ENCODE peak calls at places on chromosomes 1 and 21, in four cellular contexts. P is dorsolateral prefrontal cortex, T is IMR-90, K is foreskin fibroblast. C is an unnamed sample.

GRCh38 chr1:235650341-235651169 is 971 bp upstream of the GNG4 start:
- DNase-seq in P (no peak), T (no peak), K (peak), C (no peak)

GRCh38 chr1:199646761-199647160 is 380.7 kb upstream of the NR5A2 start:
- DNase-seq in P (no peak), T (no peak), K (peak), C (peak)

GRCh38 chr1:206925116-206925736 is 3.5 kb upstream of the FCMR start:
- DNase-seq in P (no peak), T (no peak), K (no peak), C (no peak)

GRCh38 chr1:150477733-150478132 is 9.5 kb upstream of the TARS2 start:
- DNase-seq in P (no peak), T (peak), K (peak), C (peak)

GRCh38 chr1:11761988-11762406 is at the start of gene C1orf167:
- DNase-seq in P (no peak), T (no peak), K (no peak), C (no peak)

GRCh38 chr1:225896937-225897549 is 8.1 kb upstream of the LEFTY1 start:
- DNase-seq in P (no peak), T (peak), K (no peak), C (peak)

GRCh38 chr1:234675561-234675960 is 65.6 kb upstream of the IRF2BP2 start:
- DNase-seq in P (no peak), T (no peak), K (no peak), C (no peak)

GRCh38 chr1:39501666-39502065 is 10.2 kb downstream of the BMP8A start:
- DNase-seq in P (peak), T (peak), K (peak), C (peak)

GRCh38 chr1:1033731-1034437 is 14.0 kb downstream of the AGRN start:
- DNase-seq in P (no peak), T (no peak), K (peak), C (no peak)

GRCh38 chr1:184945678-184946412 is 28.5 kb downstream of the NIBAN1 start:
- DNase-seq in P (no peak), T (peak), K (peak), C (peak)

GRCh38 chr21:24896735-24897124 is 710.6 kb downstream of the MRPL39 start:
- DNase-seq in P (no peak), T (no peak), K (no peak), C (no peak)

GRCh38 chr1:198528376-198528775 is 12.1 kb downstream of the ATP6V1G3 start:
- DNase-seq in P (no peak), T (peak), K (peak), C (peak)

DNA sequence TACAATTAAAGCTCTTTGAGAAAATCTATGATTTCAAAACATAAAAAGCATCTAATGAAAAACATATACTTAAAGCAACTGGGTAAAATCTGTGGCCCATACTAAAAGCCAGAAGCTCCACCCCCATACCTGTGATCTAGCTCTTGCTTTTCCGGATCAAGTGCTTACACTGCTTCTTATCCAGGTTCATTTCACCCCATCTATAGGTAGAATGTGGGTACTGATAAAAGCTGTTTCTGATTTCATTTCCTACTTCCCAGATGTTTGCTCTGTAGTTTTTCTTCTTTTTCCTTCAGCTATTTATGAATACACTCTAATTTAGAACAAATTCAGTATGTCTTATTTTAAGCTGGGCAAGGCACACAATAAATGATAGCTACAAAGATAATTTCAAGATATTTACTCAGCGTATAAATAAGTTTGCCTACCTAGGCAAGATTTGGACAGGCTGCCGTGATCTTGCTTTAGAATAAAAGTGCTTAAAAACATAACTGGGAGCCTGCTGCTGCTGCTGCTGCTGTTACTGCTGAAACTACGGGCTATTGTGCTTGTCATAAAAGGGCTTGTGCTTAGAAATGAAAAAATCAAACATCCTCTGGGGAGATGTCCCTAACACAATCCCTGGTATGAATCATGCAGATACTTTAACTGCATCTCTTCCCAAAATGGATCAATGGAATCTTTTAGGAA is 2.1 kb downstream of the SIPA1L2 start:
- DNase-seq in P (no peak), T (peak), K (peak), C (peak)
- TF ChIP-seq CTCF in P (peak), T (peak), K (peak), C (peak)

GRCh38 chr1:73452522-73452921 is 745.5 kb downstream of the LRRIQ3 start:
- DNase-seq in P (no peak), T (no peak), K (peak), C (no peak)
- TF ChIP-seq CTCF in P (no peak), T (no peak), K (no peak), C (no peak)

GRCh38 chr1:202310071-202310725 is 31.5 kb downstream of the UBE2T start:
- DNase-seq in P (no peak), T (no peak), K (no peak), C (no peak)
- TF ChIP-seq CTCF in P (no peak), T (no peak), K (no peak), C (no peak)

DNA sequence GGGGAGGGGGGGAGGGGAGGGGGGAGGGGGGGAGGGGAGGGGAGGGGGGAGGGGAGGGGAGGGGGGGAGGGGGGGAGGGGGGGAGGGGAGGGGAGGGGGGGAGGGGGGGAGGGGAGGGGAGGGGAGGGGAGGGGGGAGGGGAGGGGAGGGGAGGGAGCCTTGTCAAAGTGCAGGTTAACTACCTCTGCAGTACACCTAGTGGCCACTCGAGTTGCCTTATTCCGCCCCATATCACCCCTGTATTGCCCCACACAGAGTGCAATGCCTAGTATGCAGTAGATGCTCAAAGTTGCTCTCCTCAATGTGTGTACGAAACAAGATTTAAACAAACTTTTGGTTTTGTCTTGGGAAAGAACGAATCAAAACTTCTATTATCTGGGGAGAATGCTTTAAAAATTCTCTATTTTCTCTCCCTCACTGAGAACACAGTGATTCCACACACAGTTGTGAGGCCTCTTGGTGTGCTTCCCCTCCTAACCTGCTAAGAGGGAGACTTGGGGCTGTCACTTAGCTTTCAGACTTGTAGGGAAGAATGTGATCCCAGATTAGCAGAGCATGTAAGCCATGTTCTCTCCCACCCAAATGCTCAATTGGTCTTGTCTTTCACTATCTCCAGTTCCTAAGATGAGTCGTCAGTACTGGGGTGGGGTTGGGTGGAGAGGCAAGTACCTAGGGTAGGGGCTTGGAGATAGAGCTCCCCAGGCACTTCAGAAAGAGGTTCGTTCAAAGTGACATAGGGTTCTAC is 79.7 kb upstream of the MAP10 start:
- DNase-seq in P (no peak), T (no peak), K (no peak), C (peak)
- TF ChIP-seq CTCF in P (no peak), T (no peak), K (no peak), C (no peak)

DNA sequence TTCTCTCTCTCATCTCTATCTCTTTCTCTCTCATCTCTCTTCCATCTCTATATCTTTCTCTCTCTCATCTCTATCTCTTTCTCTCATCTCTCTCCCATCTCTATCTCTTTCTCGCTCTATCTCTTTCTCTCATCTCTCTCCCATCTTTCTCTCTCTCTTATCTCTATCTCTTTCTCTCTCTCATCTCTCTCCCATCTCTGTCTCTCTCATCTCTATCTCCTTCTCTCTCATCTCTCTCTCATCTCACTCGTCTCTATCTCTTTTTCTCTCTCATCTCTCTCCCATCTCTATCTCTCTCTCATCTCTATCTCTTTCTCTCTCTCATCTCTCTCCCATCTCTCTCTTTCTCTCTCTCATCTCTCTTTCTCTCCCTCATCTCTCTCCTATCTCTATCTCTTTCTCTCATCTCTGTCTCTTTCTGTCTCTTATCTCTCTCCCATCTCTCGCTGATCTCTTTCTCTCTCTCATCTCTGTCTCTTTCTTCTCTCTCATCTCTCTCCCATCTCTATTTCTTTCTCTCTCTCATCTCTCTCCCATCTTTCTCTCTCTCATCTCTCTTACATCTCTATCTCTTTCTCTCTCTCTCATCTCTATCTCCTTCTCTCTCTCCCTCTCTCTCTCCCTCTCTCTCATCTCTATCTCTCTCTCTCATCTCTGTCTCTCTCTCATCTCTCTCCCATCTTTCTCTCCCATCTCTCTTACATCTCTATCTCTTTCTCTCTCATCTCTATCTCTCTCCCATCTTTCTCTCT is 388.7 kb downstream of the NPHP4 start:
- DNase-seq in P (no peak), T (no peak), K (no peak), C (no peak)
- TF ChIP-seq CTCF in P (no peak), T (no peak), K (no peak), C (no peak)

GRCh38 chr1:178768423-178768822 is 43.4 kb downstream of the RALGPS2 start:
- DNase-seq in P (no peak), T (no peak), K (peak), C (peak)

GRCh38 chr1:178772952-178773351 is 47.9 kb downstream of the RALGPS2 start:
- DNase-seq in P (no peak), T (no peak), K (no peak), C (no peak)

GRCh38 chr1:178776553-178776952 is 51.5 kb downstream of the RALGPS2 start:
- DNase-seq in P (no peak), T (no peak), K (no peak), C (no peak)

GRCh38 chr1:178774263-178774662 is 49.2 kb downstream of the RALGPS2 start:
- DNase-seq in P (no peak), T (peak), K (peak), C (peak)
- TF ChIP-seq CTCF in P (peak), T (peak), K (no peak), C (peak)

GRCh38 chr1:167103236-167103894 is 9.5 kb downstream of the STYXL2 start:
- DNase-seq in P (no peak), T (no peak), K (no peak), C (peak)

GRCh38 chr1:167101754-167102153 is 7.9 kb downstream of the STYXL2 start:
- DNase-seq in P (no peak), T (no peak), K (no peak), C (no peak)

GRCh38 chr1:167107456-167107855 is 13.6 kb downstream of the STYXL2 start:
- DNase-seq in P (no peak), T (no peak), K (no peak), C (no peak)

GRCh38 chr1:167105841-167106461 is 12.1 kb downstream of the STYXL2 start:
- DNase-seq in P (no peak), T (no peak), K (no peak), C (no peak)

DNA sequence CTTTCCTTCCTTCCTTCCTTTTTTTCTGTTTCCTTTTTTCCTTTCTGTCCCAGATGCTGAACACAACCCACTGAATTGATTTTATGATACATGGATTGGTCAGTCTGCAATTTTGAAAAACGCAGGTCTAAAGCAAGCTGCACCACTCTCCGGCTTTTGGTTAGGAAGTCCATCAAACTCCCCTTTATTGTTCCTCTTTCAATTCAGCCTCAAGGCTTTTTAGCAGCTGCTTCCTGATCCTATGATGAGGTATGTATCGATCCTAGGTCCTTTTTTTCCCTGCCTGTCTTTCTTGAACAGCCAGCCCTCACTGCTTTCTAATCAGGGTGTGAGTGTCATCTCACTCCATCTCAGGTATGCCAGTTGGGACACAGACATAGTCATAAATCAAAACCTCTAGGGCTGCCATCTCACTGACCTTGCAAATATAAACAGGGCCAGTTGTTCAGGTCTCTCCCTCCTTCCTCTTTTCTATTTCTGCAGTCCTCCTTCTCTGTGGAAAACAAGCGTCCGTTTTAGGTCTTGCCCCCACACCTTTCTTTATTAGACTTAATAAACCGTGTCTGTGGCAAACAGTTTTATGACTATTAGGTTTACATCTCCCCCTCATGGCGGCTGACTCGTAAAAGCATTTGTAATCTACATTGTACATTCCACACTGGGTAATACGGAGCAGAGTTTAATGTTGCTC is 11.4 kb downstream of the STYXL2 start:
- DNase-seq in P (no peak), T (no peak), K (no peak), C (no peak)
- TF ChIP-seq CTCF in P (no peak), T (no peak), K (no peak), C (no peak)

C was measured in MCF 10A.